ENCODE peak calls at places on chromosome 17, in five cellular contexts. One of them, this sample, is unnamed.

GRCh38 chr17:82351254-82351712 is 7.8 kb upstream of the TEX19 start:
- DNase-seq in stimulated activated CD8-positive, alpha-beta memory T cell treated with anti-CD3 and anti-CD28 coated beads, Interleukin-4, amount 100 ng/mL, for 1 hour: no peak
- DNase-seq in HFFc6: no peak
- DNase-seq in AG09319: no peak
- DNase-seq in activated CD8-positive, alpha-beta memory T cell treated with anti-CD3 and anti-CD28 coated beads for 48 hours: no peak
- DNase-seq in this sample: no peak

GRCh38 chr17:71412803-71413202 is 708.0 kb upstream of the SOX9 start:
- DNase-seq in activated CD8-positive, alpha-beta memory T cell treated with anti-CD3 and anti-CD28 coated beads for 48 hours: no peak
- DNase-seq in stimulated activated CD8-positive, alpha-beta memory T cell treated with anti-CD3 and anti-CD28 coated beads, Interleukin-4, amount 100 ng/mL, for 1 hour: no peak
- DNase-seq in HFFc6: peak
- DNase-seq in AG09319: peak
- DNase-seq in this sample: no peak

GRCh38 chr17:39144414-39144813 is 7.0 kb downstream of the PLXDC1 start:
- DNase-seq in activated CD8-positive, alpha-beta memory T cell treated with anti-CD3 and anti-CD28 coated beads for 48 hours: no peak
- DNase-seq in AG09319: no peak
- DNase-seq in stimulated activated CD8-positive, alpha-beta memory T cell treated with anti-CD3 and anti-CD28 coated beads, Interleukin-4, amount 100 ng/mL, for 1 hour: no peak
- DNase-seq in HFFc6: peak
- DNase-seq in this sample: no peak

GRCh38 chr17:879546-879945 is 97.4 kb downstream of the MRM3 start:
- DNase-seq in activated CD8-positive, alpha-beta memory T cell treated with anti-CD3 and anti-CD28 coated beads for 48 hours: peak
- DNase-seq in HFFc6: peak
- DNase-seq in stimulated activated CD8-positive, alpha-beta memory T cell treated with anti-CD3 and anti-CD28 coated beads, Interleukin-4, amount 100 ng/mL, for 1 hour: no peak
- DNase-seq in AG09319: no peak
- DNase-seq in this sample: no peak

GRCh38 chr17:42067371-42068180 is 17.2 kb upstream of the C17orf113 start:
- DNase-seq in AG09319: no peak
- DNase-seq in stimulated activated CD8-positive, alpha-beta memory T cell treated with anti-CD3 and anti-CD28 coated beads, Interleukin-4, amount 100 ng/mL, for 1 hour: peak
- DNase-seq in activated CD8-positive, alpha-beta memory T cell treated with anti-CD3 and anti-CD28 coated beads for 48 hours: no peak
- DNase-seq in HFFc6: peak
- DNase-seq in this sample: no peak

GRCh38 chr17:77256710-77257109 is 115.9 kb downstream of the SEC14L1 start:
- DNase-seq in AG09319: no peak
- DNase-seq in HFFc6: no peak
- DNase-seq in stimulated activated CD8-positive, alpha-beta memory T cell treated with anti-CD3 and anti-CD28 coated beads, Interleukin-4, amount 100 ng/mL, for 1 hour: no peak
- DNase-seq in activated CD8-positive, alpha-beta memory T cell treated with anti-CD3 and anti-CD28 coated beads for 48 hours: no peak
- DNase-seq in this sample: no peak

GRCh38 chr17:83007504-83008475 is 71.6 kb upstream of the METRNL start:
- DNase-seq in stimulated activated CD8-positive, alpha-beta memory T cell treated with anti-CD3 and anti-CD28 coated beads, Interleukin-4, amount 100 ng/mL, for 1 hour: no peak
- DNase-seq in AG09319: no peak
- DNase-seq in HFFc6: no peak
- DNase-seq in activated CD8-positive, alpha-beta memory T cell treated with anti-CD3 and anti-CD28 coated beads for 48 hours: no peak
- DNase-seq in this sample: no peak

GRCh38 chr17:40134184-40134583 is 6.2 kb upstream of the CASC3 start:
- DNase-seq in AG09319: no peak
- DNase-seq in activated CD8-positive, alpha-beta memory T cell treated with anti-CD3 and anti-CD28 coated beads for 48 hours: no peak
- DNase-seq in stimulated activated CD8-positive, alpha-beta memory T cell treated with anti-CD3 and anti-CD28 coated beads, Interleukin-4, amount 100 ng/mL, for 1 hour: no peak
- DNase-seq in HFFc6: no peak
- DNase-seq in this sample: no peak

GRCh38 chr17:60817187-60817586 is 139.5 kb downstream of the BCAS3 start:
- DNase-seq in AG09319: peak
- DNase-seq in activated CD8-positive, alpha-beta memory T cell treated with anti-CD3 and anti-CD28 coated beads for 48 hours: no peak
- DNase-seq in stimulated activated CD8-positive, alpha-beta memory T cell treated with anti-CD3 and anti-CD28 coated beads, Interleukin-4, amount 100 ng/mL, for 1 hour: no peak
- DNase-seq in HFFc6: peak
- DNase-seq in this sample: no peak

GRCh38 chr17:5793157-5793556 is 208.8 kb upstream of the NLRP1 start:
- DNase-seq in stimulated activated CD8-positive, alpha-beta memory T cell treated with anti-CD3 and anti-CD28 coated beads, Interleukin-4, amount 100 ng/mL, for 1 hour: no peak
- DNase-seq in AG09319: no peak
- DNase-seq in activated CD8-positive, alpha-beta memory T cell treated with anti-CD3 and anti-CD28 coated beads for 48 hours: no peak
- DNase-seq in HFFc6: no peak
- DNase-seq in this sample: no peak

GRCh38 chr17:42329025-42329976 is 41.0 kb downstream of the STAT5A start:
- DNase-seq in stimulated activated CD8-positive, alpha-beta memory T cell treated with anti-CD3 and anti-CD28 coated beads, Interleukin-4, amount 100 ng/mL, for 1 hour: no peak
- DNase-seq in HFFc6: peak
- DNase-seq in AG09319: no peak
- DNase-seq in activated CD8-positive, alpha-beta memory T cell treated with anti-CD3 and anti-CD28 coated beads for 48 hours: no peak
- DNase-seq in this sample: no peak

GRCh38 chr17:8289103-8289397 is 580 bp downstream of the RANGRF start:
- DNase-seq in activated CD8-positive, alpha-beta memory T cell treated with anti-CD3 and anti-CD28 coated beads for 48 hours: no peak
- DNase-seq in stimulated activated CD8-positive, alpha-beta memory T cell treated with anti-CD3 and anti-CD28 coated beads, Interleukin-4, amount 100 ng/mL, for 1 hour: no peak
- DNase-seq in AG09319: no peak
- DNase-seq in HFFc6: no peak
- DNase-seq in this sample: no peak

GRCh38 chr17:70109497-70109896 is 34.5 kb downstream of the KCNJ16 start:
- DNase-seq in stimulated activated CD8-positive, alpha-beta memory T cell treated with anti-CD3 and anti-CD28 coated beads, Interleukin-4, amount 100 ng/mL, for 1 hour: no peak
- DNase-seq in activated CD8-positive, alpha-beta memory T cell treated with anti-CD3 and anti-CD28 coated beads for 48 hours: no peak
- DNase-seq in HFFc6: no peak
- DNase-seq in AG09319: no peak
- DNase-seq in this sample: no peak

GRCh38 chr17:71548540-71549190 is 572.2 kb upstream of the SOX9 start:
- DNase-seq in HFFc6: peak
- DNase-seq in stimulated activated CD8-positive, alpha-beta memory T cell treated with anti-CD3 and anti-CD28 coated beads, Interleukin-4, amount 100 ng/mL, for 1 hour: no peak
- DNase-seq in activated CD8-positive, alpha-beta memory T cell treated with anti-CD3 and anti-CD28 coated beads for 48 hours: no peak
- DNase-seq in AG09319: no peak
- DNase-seq in this sample: no peak

GRCh38 chr17:17109231-17109630 is 67.0 kb downstream of the MPRIP start:
- DNase-seq in AG09319: no peak
- DNase-seq in HFFc6: no peak
- DNase-seq in activated CD8-positive, alpha-beta memory T cell treated with anti-CD3 and anti-CD28 coated beads for 48 hours: no peak
- DNase-seq in stimulated activated CD8-positive, alpha-beta memory T cell treated with anti-CD3 and anti-CD28 coated beads, Interleukin-4, amount 100 ng/mL, for 1 hour: no peak
- DNase-seq in this sample: no peak

GRCh38 chr17:68205251-68205807 is 42.5 kb upstream of the AMZ2 start:
- DNase-seq in activated CD8-positive, alpha-beta memory T cell treated with anti-CD3 and anti-CD28 coated beads for 48 hours: peak
- DNase-seq in HFFc6: peak
- DNase-seq in stimulated activated CD8-positive, alpha-beta memory T cell treated with anti-CD3 and anti-CD28 coated beads, Interleukin-4, amount 100 ng/mL, for 1 hour: peak
- DNase-seq in AG09319: peak
- DNase-seq in this sample: peak

GRCh38 chr17:77437017-77437416 is 296.2 kb downstream of the SEC14L1 start:
- DNase-seq in AG09319: peak
- DNase-seq in activated CD8-positive, alpha-beta memory T cell treated with anti-CD3 and anti-CD28 coated beads for 48 hours: no peak
- DNase-seq in stimulated activated CD8-positive, alpha-beta memory T cell treated with anti-CD3 and anti-CD28 coated beads, Interleukin-4, amount 100 ng/mL, for 1 hour: no peak
- DNase-seq in HFFc6: no peak
- DNase-seq in this sample: no peak

GRCh38 chr17:70344356-70345060 is 175.2 kb downstream of the KCNJ2 start:
- DNase-seq in HFFc6: no peak
- DNase-seq in activated CD8-positive, alpha-beta memory T cell treated with anti-CD3 and anti-CD28 coated beads for 48 hours: no peak
- DNase-seq in stimulated activated CD8-positive, alpha-beta memory T cell treated with anti-CD3 and anti-CD28 coated beads, Interleukin-4, amount 100 ng/mL, for 1 hour: no peak
- DNase-seq in AG09319: no peak
- DNase-seq in this sample: no peak

GRCh38 chr17:78966123-78966813 is 13.5 kb downstream of the LGALS3BP start:
- DNase-seq in activated CD8-positive, alpha-beta memory T cell treated with anti-CD3 and anti-CD28 coated beads for 48 hours: no peak
- DNase-seq in stimulated activated CD8-positive, alpha-beta memory T cell treated with anti-CD3 and anti-CD28 coated beads, Interleukin-4, amount 100 ng/mL, for 1 hour: no peak
- DNase-seq in AG09319: no peak
- DNase-seq in HFFc6: no peak
- DNase-seq in this sample: no peak

GRCh38 chr17:28407130-28407973 is 1.3 kb upstream of the SLC46A1 start:
- DNase-seq in stimulated activated CD8-positive, alpha-beta memory T cell treated with anti-CD3 and anti-CD28 coated beads, Interleukin-4, amount 100 ng/mL, for 1 hour: no peak
- DNase-seq in activated CD8-positive, alpha-beta memory T cell treated with anti-CD3 and anti-CD28 coated beads for 48 hours: no peak
- DNase-seq in HFFc6: no peak
- DNase-seq in AG09319: no peak
- DNase-seq in this sample: no peak

GRCh38 chr17:48553837-48554236 is 8.9 kb upstream of the HOXB2 start:
- DNase-seq in stimulated activated CD8-positive, alpha-beta memory T cell treated with anti-CD3 and anti-CD28 coated beads, Interleukin-4, amount 100 ng/mL, for 1 hour: no peak
- DNase-seq in AG09319: no peak
- DNase-seq in activated CD8-positive, alpha-beta memory T cell treated with anti-CD3 and anti-CD28 coated beads for 48 hours: no peak
- DNase-seq in HFFc6: no peak
- DNase-seq in this sample: no peak

This sample was measured in cerebellar nuclear complex.